ENCODE peak calls at places on chromosomes 11 and 22, in eight cellular contexts. L is H4; B is effector memory CD8-positive, alpha-beta T cell; P is IMR-90; O is activated CD4-positive, alpha-beta T cell treated with anti-CD3 and anti-CD28 coated beads, Interleukin-2, amount 10 ng/mL, durations not matched to agents 7 days and 5 days; I is nucleus accumbens; D is G401; V is foreskin keratinocyte. T is an unnamed sample.

GRCh38 chr22:22044153-22044552 is 61.6 kb upstream of the TOP3B start:
- DNase-seq in O (no peak), V (no peak), D (no peak), P (no peak), L (no peak), B (no peak), I (no peak), T (no peak)

GRCh38 chr22:46004105-46004866 is 27.3 kb upstream of the WNT7B start:
- DNase-seq in L (no peak), I (no peak), D (no peak), V (no peak), P (no peak), B (peak), O (peak), T (no peak)

GRCh38 chr11:74473382-74474201 is 6.2 kb upstream of the KCNE3 start:
- DNase-seq in I (no peak), D (no peak), B (no peak), P (no peak), V (no peak), L (no peak), O (no peak), T (no peak)

GRCh38 chr11:37422511-37422910 is 824.5 kb upstream of the RAG2 start:
- DNase-seq in P (no peak), D (no peak), L (no peak), I (no peak), B (no peak), O (no peak), V (no peak), T (no peak)

GRCh38 chr11:131025421-131026126 is 109.3 kb upstream of the SNX19 start:
- DNase-seq in L (no peak), O (no peak), P (no peak), V (no peak), B (no peak), D (peak), I (no peak), T (no peak)

GRCh38 chr11:112841719-112842118 is 119.5 kb upstream of the NCAM1 start:
- DNase-seq in P (no peak), V (no peak), O (no peak), B (no peak), I (no peak), L (no peak), D (no peak), T (no peak)

GRCh38 chr22:30575011-30575671 is 676 bp upstream of the GAL3ST1 start:
- DNase-seq in P (peak), V (no peak), D (no peak), L (no peak), B (no peak), I (no peak), O (no peak), T (no peak)

GRCh38 chr11:23211221-23211620 is 350.9 kb upstream of the CCDC179 start:
- DNase-seq in P (no peak), V (peak), D (no peak), B (no peak), O (no peak), I (no peak), L (no peak), T (no peak)

GRCh38 chr11:3161309-3161708 is 3.8 kb downstream of the OSBPL5 start:
- DNase-seq in P (no peak), L (no peak), B (no peak), V (no peak), I (no peak), D (no peak), O (no peak), T (no peak)

GRCh38 chr22:44383071-44383575 is 70.4 kb upstream of the SHISAL1 start:
- DNase-seq in B (no peak), P (no peak), D (no peak), I (no peak), L (no peak), V (no peak), O (no peak), T (no peak)